ENCODE peak calls at places on chromosomes 12 and 14, in five cellular contexts. A is omental fat pad; I is transverse colon; M is CD4-positive, alpha-beta T cell; C is IMR-90. Y is an unnamed sample.

GRCh38 chr12:82758743-82759142 is 72.0 kb downstream of the TMTC2 start:
- DNase-seq in A (no peak), I (no peak), M (no peak), C (no peak), Y (peak)

GRCh38 chr14:71486274-71486673 is 446.0 kb upstream of the RGS6 start:
- DNase-seq in A (no peak), I (no peak), M (no peak), C (no peak), Y (peak)

GRCh38 chr12:63889721-63890509 is 45.4 kb downstream of the SRGAP1 start:
- DNase-seq in A (no peak), I (no peak), M (no peak), C (no peak), Y (peak)

GRCh38 chr12:126706300-126706699 is 1560.7 kb upstream of the TMEM132C start:
- DNase-seq in A (no peak), I (no peak), M (no peak), C (no peak), Y (no peak)

GRCh38 chr12:132464820-132465219 is 25.1 kb upstream of the FBRSL1 start:
- DNase-seq in A (no peak), I (no peak), M (no peak), C (no peak), Y (no peak)

GRCh38 chr14:105317546-105317945 is 3.0 kb downstream of the PACS2 start:
- DNase-seq in A (no peak), I (no peak), M (no peak), C (peak), Y (peak)

GRCh38 chr14:32006267-32007110 is 70.6 kb upstream of the ARHGAP5 start:
- DNase-seq in A (no peak), I (no peak), M (no peak), C (peak), Y (no peak)

GRCh38 chr12:121144416-121144914 is 11.8 kb downstream of the P2RX7 start:
- DNase-seq in A (no peak), I (no peak), M (no peak), C (peak), Y (peak)

GRCh38 chr12:91178139-91178561 is 4.5 kb downstream of the DCN start:
- DNase-seq in A (no peak), I (no peak), M (no peak), C (peak), Y (peak)

GRCh38 chr12:16949351-16949750 is 343.4 kb upstream of the LMO3 start:
- DNase-seq in A (no peak), I (no peak), M (no peak), C (no peak), Y (no peak)

GRCh38 chr14:59310644-59311043 is 122.2 kb downstream of the DAAM1 start:
- DNase-seq in A (no peak), I (no peak), M (no peak), C (no peak), Y (no peak)

DNA sequence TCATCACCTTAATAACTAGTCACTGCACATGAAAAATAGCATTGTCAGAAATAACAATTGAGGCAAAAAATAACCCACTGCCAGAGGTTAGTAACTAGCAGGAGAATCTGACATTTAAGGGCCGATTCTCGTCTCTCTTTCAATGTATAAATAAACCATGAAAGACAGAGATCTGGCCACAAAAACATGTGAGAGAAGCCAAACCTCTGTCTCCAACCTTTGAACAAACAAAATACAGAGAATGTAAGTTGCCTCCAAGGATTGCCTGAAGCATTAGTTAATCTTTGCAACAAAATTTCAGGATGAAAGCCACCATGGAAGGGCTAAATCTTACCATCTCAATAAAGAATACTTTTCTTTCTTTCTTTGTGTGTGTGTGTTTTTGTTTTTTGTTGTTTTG is 257.4 kb upstream of the TMTC1 start:
- DNase-seq in A (no peak), I (no peak), M (no peak), C (no peak), Y (no peak)
- TF ChIP-seq CTCF in A (no peak), I (no peak), M (no peak), C (no peak), Y (no peak)

DNA sequence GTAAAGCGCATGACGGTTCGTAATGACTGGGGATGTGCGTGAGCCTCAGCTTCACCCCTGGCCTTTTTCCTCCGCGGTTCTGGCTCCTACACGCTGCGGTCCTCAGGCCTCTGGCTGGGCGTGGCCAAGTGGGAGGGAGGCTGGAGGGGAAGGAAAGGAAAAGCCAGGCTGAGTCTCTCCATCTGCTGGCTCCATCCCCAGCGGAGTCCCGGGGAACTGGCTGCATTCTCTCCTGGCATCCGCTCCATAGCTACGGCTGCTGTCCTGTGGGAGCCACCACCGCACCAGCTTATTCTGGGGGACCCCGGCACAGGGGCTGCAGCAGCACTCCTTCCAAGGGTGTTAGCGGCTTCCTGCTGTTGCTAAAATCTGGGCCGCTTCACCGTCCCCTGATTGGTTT is 68.2 kb upstream of the SLC24A4 start:
- DNase-seq in A (no peak), I (peak), M (no peak), C (peak), Y (peak)
- TF ChIP-seq CTCF in A (no peak), I (no peak), M (no peak), C (no peak), Y (no peak)

GRCh38 chr12:10661338-10661737 is 12.5 kb downstream of the STYK1 start:
- DNase-seq in A (no peak), I (peak), M (no peak), C (peak), Y (no peak)
- TF ChIP-seq CTCF in A (no peak), I (no peak), M (no peak), C (no peak), Y (no peak)

GRCh38 chr12:116916714-116917114 is 6.0 kb downstream of the FBXW8 start:
- DNase-seq in A (no peak), I (peak), M (peak), C (peak), Y (peak)
- TF ChIP-seq CTCF in A (no peak), I (no peak), M (no peak), C (peak), Y (peak)

Y was measured in cardiac fibroblast.